ENCODE peak calls at places on chromosomes 7 and 10, in six cellular contexts. H is stimulated activated CD4-positive, alpha-beta T cell treated with anti-CD3 and anti-CD28 coated beads, TNF-alpha, amount 100 ng/mL, for 24 hours; A is dorsolateral prefrontal cortex; Q is heart right ventricle; P is lower leg skin; V is tibial nerve. O is an unnamed sample.

GRCh38 chr7:70321016-70321415 is 722.7 kb downstream of the AUTS2 start:
- DNase-seq in A (no peak), P (no peak), V (no peak), Q (no peak), H (no peak), O (no peak)

GRCh38 chr7:150803161-150803860 is 2.7 kb downstream of the TMEM176A start:
- DNase-seq in Q (no peak), P (no peak), A (no peak), H (no peak), V (no peak), O (no peak)

GRCh38 chr10:71263376-71263775 is 51.0 kb downstream of the UNC5B start:
- DNase-seq in Q (peak), P (no peak), H (no peak), A (no peak), V (no peak), O (no peak)

GRCh38 chr7:43076189-43076605 is 36.2 kb upstream of the HECW1 start:
- DNase-seq in Q (no peak), H (peak), P (no peak), A (no peak), V (no peak), O (no peak)

GRCh38 chr10:21336476-21337170 is 188.9 kb downstream of the SKIDA1 start:
- DNase-seq in P (peak), V (no peak), A (no peak), H (peak), Q (no peak), O (peak)

GRCh38 chr7:45679516-45679915 is 105.3 kb downstream of the ADCY1 start:
- DNase-seq in A (no peak), V (no peak), H (no peak), P (peak), Q (no peak), O (no peak)

GRCh38 chr7:107551936-107552335 is 11.8 kb downstream of the COG5 start:
- DNase-seq in P (no peak), Q (no peak), A (no peak), V (no peak), H (no peak), O (no peak)

GRCh38 chr7:44079221-44080021 is 2.9 kb downstream of the POLM start:
- DNase-seq in H (no peak), A (no peak), P (no peak), Q (no peak), V (no peak), O (no peak)

GRCh38 chr7:82477733-82478515 is 34.3 kb upstream of the CACNA2D1 start:
- DNase-seq in H (no peak), P (no peak), V (no peak), Q (no peak), A (no peak), O (no peak)

GRCh38 chr7:104643587-104644217 is 315.3 kb downstream of the LHFPL3 start:
- DNase-seq in Q (no peak), V (no peak), H (peak), A (no peak), P (no peak), O (no peak)

GRCh38 chr10:19412531-19412930 is 363.9 kb downstream of the MALRD1 start:
- DNase-seq in H (no peak), P (no peak), Q (no peak), A (no peak), V (no peak), O (no peak)

GRCh38 chr7:39172137-39172536 is 194.4 kb downstream of the POU6F2 start:
- DNase-seq in Q (no peak), A (no peak), H (no peak), P (no peak), V (no peak), O (no peak)

GRCh38 chr7:47617131-47617530 is 35.2 kb upstream of the TNS3 start:
- DNase-seq in A (no peak), V (no peak), Q (no peak), P (no peak), H (no peak), O (no peak)

GRCh38 chr7:69439040-69439439 is 159.2 kb upstream of the AUTS2 start:
- DNase-seq in A (no peak), H (no peak), V (no peak), P (no peak), Q (no peak), O (no peak)

GRCh38 chr7:29921404-29922010 is 68.1 kb downstream of the SCRN1 start:
- DNase-seq in V (no peak), H (peak), Q (no peak), A (no peak), P (peak), O (peak)

GRCh38 chr7:79590571-79591274 is 137.3 kb upstream of the MAGI2 start:
- DNase-seq in Q (no peak), V (no peak), H (no peak), A (no peak), P (no peak), O (no peak)

GRCh38 chr7:101941481-101942383 is 124.3 kb downstream of the CUX1 start:
- DNase-seq in A (no peak), Q (no peak), H (no peak), P (peak), V (no peak), O (peak)

GRCh38 chr7:45153238-45153637 is 4.4 kb upstream of the RAMP3 start:
- DNase-seq in Q (no peak), P (no peak), A (no peak), H (no peak), V (no peak), O (no peak)

GRCh38 chr7:69597278-69598076 is 798 bp upstream of the AUTS2 start:
- DNase-seq in A (no peak), H (no peak), V (peak), Q (peak), P (peak), O (no peak)

GRCh38 chr10:22554481-22555182 is 159.7 kb downstream of the PIP4K2A start:
- DNase-seq in V (peak), Q (peak), H (no peak), P (peak), A (peak), O (no peak)

GRCh38 chr10:129285459-129285858 is 181.6 kb upstream of the MGMT start:
- DNase-seq in V (no peak), A (no peak), P (no peak), Q (no peak), H (no peak), O (no peak)

GRCh38 chr7:85897967-85898366 is 711.1 kb upstream of the SEMA3D start:
- DNase-seq in A (no peak), P (no peak), H (no peak), Q (no peak), V (no peak), O (no peak)